ENCODE peak calls at places on chromosomes 13 and 19, in five cellular contexts. One of them, this sample, is unnamed.

GRCh38 chr19:42540071-42540553 is 11.8 kb upstream of the CEACAM1 start:
- DNase-seq in left lung: no peak
- DNase-seq in HT-29: peak
- DNase-seq in cardiac muscle cell: no peak
- DNase-seq in heart right ventricle: no peak
- DNase-seq in this sample: peak

GRCh38 chr19:55246462-55247451 is 12.1 kb downstream of the PPP6R1 start:
- DNase-seq in left lung: peak
- DNase-seq in HT-29: no peak
- DNase-seq in cardiac muscle cell: no peak
- DNase-seq in heart right ventricle: no peak
- DNase-seq in this sample: no peak

GRCh38 chr13:53198699-53199098 is 170.1 kb downstream of the OLFM4 start:
- DNase-seq in left lung: no peak
- DNase-seq in HT-29: no peak
- DNase-seq in cardiac muscle cell: no peak
- DNase-seq in heart right ventricle: no peak
- DNase-seq in this sample: no peak

GRCh38 chr19:12721656-12722565 is 1.8 kb downstream of the TNPO2 start:
- DNase-seq in left lung: peak
- DNase-seq in HT-29: peak
- DNase-seq in cardiac muscle cell: peak
- DNase-seq in heart right ventricle: peak
- DNase-seq in this sample: peak

GRCh38 chr13:40563350-40564125 is 102.9 kb downstream of the FOXO1 start:
- DNase-seq in left lung: no peak
- DNase-seq in HT-29: no peak
- DNase-seq in cardiac muscle cell: peak
- DNase-seq in heart right ventricle: no peak
- DNase-seq in this sample: no peak

GRCh38 chr13:73776137-73776785 is 357.9 kb downstream of the KLF12 start:
- DNase-seq in left lung: no peak
- DNase-seq in HT-29: no peak
- DNase-seq in cardiac muscle cell: no peak
- DNase-seq in heart right ventricle: no peak
- DNase-seq in this sample: no peak

GRCh38 chr13:21297452-21297851 is 121.0 kb downstream of the MRPL57 start:
- DNase-seq in left lung: no peak
- DNase-seq in HT-29: no peak
- DNase-seq in cardiac muscle cell: no peak
- DNase-seq in heart right ventricle: no peak
- DNase-seq in this sample: no peak

GRCh38 chr13:108528303-108528702 is 101.1 kb upstream of the MYO16 start:
- DNase-seq in left lung: no peak
- DNase-seq in HT-29: no peak
- DNase-seq in cardiac muscle cell: no peak
- DNase-seq in heart right ventricle: no peak
- DNase-seq in this sample: no peak

GRCh38 chr19:50710094-50710493 is 9.5 kb downstream of the SHANK1 start:
- DNase-seq in left lung: no peak
- DNase-seq in HT-29: no peak
- DNase-seq in cardiac muscle cell: no peak
- DNase-seq in heart right ventricle: no peak
- DNase-seq in this sample: no peak

GRCh38 chr13:50126378-50127016 is 111.3 kb downstream of the KCNRG start:
- DNase-seq in left lung: peak
- DNase-seq in HT-29: no peak
- DNase-seq in cardiac muscle cell: peak
- DNase-seq in heart right ventricle: no peak
- DNase-seq in this sample: no peak

GRCh38 chr13:113856716-113857065 is 7.2 kb downstream of the GAS6 start:
- DNase-seq in left lung: peak
- DNase-seq in HT-29: no peak
- DNase-seq in cardiac muscle cell: no peak
- DNase-seq in heart right ventricle: no peak
- DNase-seq in this sample: no peak

GRCh38 chr19:51693819-51694218 is 689 bp downstream of the SPACA6 start:
- DNase-seq in left lung: no peak
- DNase-seq in HT-29: no peak
- DNase-seq in cardiac muscle cell: no peak
- DNase-seq in heart right ventricle: no peak
- DNase-seq in this sample: no peak

GRCh38 chr19:18594096-18594823 is 5.7 kb downstream of the REX1BD start:
- DNase-seq in left lung: peak
- DNase-seq in HT-29: peak
- DNase-seq in cardiac muscle cell: peak
- DNase-seq in heart right ventricle: peak
- DNase-seq in this sample: peak

GRCh38 chr13:80695841-80696240 is 354.9 kb upstream of the SPRY2 start:
- DNase-seq in left lung: no peak
- DNase-seq in HT-29: no peak
- DNase-seq in cardiac muscle cell: peak
- DNase-seq in heart right ventricle: no peak
- DNase-seq in this sample: no peak

GRCh38 chr13:77372275-77372674 is 45.4 kb upstream of the MYCBP2 start:
- DNase-seq in left lung: no peak
- DNase-seq in HT-29: no peak
- DNase-seq in cardiac muscle cell: no peak
- DNase-seq in heart right ventricle: no peak
- DNase-seq in this sample: no peak

GRCh38 chr19:23906835-23907234 is 7.9 kb upstream of the ZNF726 start:
- DNase-seq in left lung: no peak
- DNase-seq in HT-29: no peak
- DNase-seq in cardiac muscle cell: no peak
- DNase-seq in heart right ventricle: no peak
- DNase-seq in this sample: no peak

GRCh38 chr13:97542102-97542501 is 108.1 kb downstream of the RAP2A start:
- DNase-seq in left lung: no peak
- DNase-seq in HT-29: no peak
- DNase-seq in cardiac muscle cell: no peak
- DNase-seq in heart right ventricle: no peak
- DNase-seq in this sample: no peak

GRCh38 chr19:45670670-45671453 is 2.8 kb downstream of the GIPR start:
- DNase-seq in left lung: peak
- DNase-seq in HT-29: peak
- DNase-seq in cardiac muscle cell: peak
- DNase-seq in heart right ventricle: peak
- DNase-seq in this sample: no peak

GRCh38 chr19:49875801-49876421 is 1.2 kb downstream of the AKT1S1 start:
- DNase-seq in left lung: peak
- DNase-seq in HT-29: peak
- DNase-seq in cardiac muscle cell: peak
- DNase-seq in heart right ventricle: peak
- DNase-seq in this sample: peak

This sample was measured in WERI-Rb-1.